ENCODE peak calls at places on chromosomes 13 and 19, in seven cellular contexts. One of them, this sample, is unnamed. For H3K4me1, the result is how much of the 10 kb centered on the place peaks cover.

GRCh38 chr19:34468400-34468799 is 13.2 kb upstream of the WTIP start:
- DNase-seq in mammary epithelial cell: no peak
- DNase-seq in ovary: no peak
- DNase-seq in heart right ventricle: no peak
- DNase-seq in adrenal gland: no peak
- DNase-seq in transverse colon: no peak
- DNase-seq in tibial artery: no peak
- DNase-seq in this sample: no peak

GRCh38 chr19:40555978-40556689 is 20.5 kb upstream of the SHKBP1 start:
- DNase-seq in adrenal gland: no peak
- DNase-seq in transverse colon: no peak
- DNase-seq in ovary: no peak
- DNase-seq in tibial artery: no peak
- DNase-seq in mammary epithelial cell: no peak
- DNase-seq in heart right ventricle: no peak
- DNase-seq in this sample: no peak

GRCh38 chr13:48072787-48073186 is 22.1 kb downstream of the MED4 start:
- DNase-seq in mammary epithelial cell: no peak
- DNase-seq in tibial artery: no peak
- DNase-seq in ovary: no peak
- DNase-seq in adrenal gland: no peak
- DNase-seq in transverse colon: no peak
- DNase-seq in heart right ventricle: no peak
- DNase-seq in this sample: no peak

GRCh38 chr13:28983661-28984060 is 163.5 kb downstream of the MTUS2 start:
- DNase-seq in heart right ventricle: no peak
- DNase-seq in transverse colon: no peak
- DNase-seq in ovary: no peak
- DNase-seq in mammary epithelial cell: no peak
- DNase-seq in tibial artery: no peak
- DNase-seq in adrenal gland: no peak
- DNase-seq in this sample: no peak

GRCh38 chr13:29954082-29955043 is 103.9 kb upstream of the UBL3 start:
- DNase-seq in heart right ventricle: no peak
- DNase-seq in adrenal gland: no peak
- DNase-seq in mammary epithelial cell: no peak
- DNase-seq in transverse colon: no peak
- DNase-seq in ovary: no peak
- DNase-seq in tibial artery: no peak
- DNase-seq in this sample: no peak

GRCh38 chr13:51763486-51763885 is 40.5 kb downstream of the DHRS12 start:
- DNase-seq in transverse colon: no peak
- DNase-seq in ovary: no peak
- DNase-seq in adrenal gland: no peak
- DNase-seq in tibial artery: no peak
- DNase-seq in mammary epithelial cell: no peak
- DNase-seq in heart right ventricle: no peak
- DNase-seq in this sample: no peak

GRCh38 chr13:101415358-101416174 is 742 bp downstream of the NALCN start:
- DNase-seq in mammary epithelial cell: no peak
- DNase-seq in ovary: no peak
- DNase-seq in adrenal gland: no peak
- DNase-seq in tibial artery: no peak
- DNase-seq in transverse colon: no peak
- DNase-seq in heart right ventricle: no peak
- DNase-seq in this sample: no peak

GRCh38 chr13:95296326-95296939 is 4.8 kb downstream of the ABCC4 start:
- DNase-seq in tibial artery: no peak
- DNase-seq in transverse colon: peak
- DNase-seq in adrenal gland: peak
- DNase-seq in ovary: no peak
- DNase-seq in heart right ventricle: peak
- DNase-seq in mammary epithelial cell: peak
- DNase-seq in this sample: peak

GRCh38 chr13:34161829-34162544 is 344.0 kb downstream of the RFC3 start:
- DNase-seq in adrenal gland: no peak
- DNase-seq in heart right ventricle: no peak
- DNase-seq in mammary epithelial cell: no peak
- DNase-seq in tibial artery: no peak
- DNase-seq in ovary: no peak
- DNase-seq in transverse colon: no peak
- DNase-seq in this sample: no peak

GRCh38 chr19:15631817-15632216 is 8.9 kb upstream of the CYP4F3 start:
- DNase-seq in heart right ventricle: no peak
- DNase-seq in transverse colon: peak
- DNase-seq in mammary epithelial cell: no peak
- DNase-seq in adrenal gland: peak
- DNase-seq in ovary: no peak
- DNase-seq in tibial artery: no peak
- DNase-seq in this sample: no peak

GRCh38 chr19:7869453-7869909 is 4.7 kb downstream of the PRR36 start:
- DNase-seq in tibial artery: no peak
- DNase-seq in transverse colon: peak
- DNase-seq in ovary: peak
- DNase-seq in adrenal gland: peak
- DNase-seq in heart right ventricle: peak
- DNase-seq in mammary epithelial cell: peak
- DNase-seq in this sample: peak

GRCh38 chr19:2048959-2049740 is 1.9 kb downstream of the MKNK2 start:
- DNase-seq in adrenal gland: no peak
- DNase-seq in ovary: peak
- DNase-seq in transverse colon: no peak
- DNase-seq in mammary epithelial cell: no peak
- DNase-seq in heart right ventricle: no peak
- DNase-seq in tibial artery: peak
- DNase-seq in this sample: no peak
- H3K4me1 ChIP-seq in adrenal gland: half or more
- H3K4me1 ChIP-seq in ovary: under half
- H3K4me1 ChIP-seq in transverse colon: half or more
- H3K4me1 ChIP-seq in mammary epithelial cell: under half
- H3K4me1 ChIP-seq in heart right ventricle: half or more
- H3K4me1 ChIP-seq in tibial artery: half or more
- H3K4me1 ChIP-seq in this sample: half or more

GRCh38 chr19:39341122-39341719 is 1.0 kb upstream of the SAMD4B start:
- DNase-seq in tibial artery: no peak
- DNase-seq in transverse colon: peak
- DNase-seq in mammary epithelial cell: no peak
- DNase-seq in adrenal gland: peak
- DNase-seq in heart right ventricle: peak
- DNase-seq in ovary: peak
- DNase-seq in this sample: peak
- TF ChIP-seq CTCF in tibial artery: no peak
- TF ChIP-seq CTCF in transverse colon: no peak
- TF ChIP-seq CTCF in mammary epithelial cell: no peak
- TF ChIP-seq CTCF in adrenal gland: no peak
- TF ChIP-seq CTCF in heart right ventricle: no peak
- TF ChIP-seq CTCF in ovary: no peak
- TF ChIP-seq CTCF in this sample: no peak

GRCh38 chr19:45417151-45417550 is 6.6 kb downstream of the ERCC1 start:
- DNase-seq in tibial artery: no peak
- DNase-seq in heart right ventricle: no peak
- DNase-seq in ovary: no peak
- DNase-seq in adrenal gland: no peak
- DNase-seq in transverse colon: no peak
- DNase-seq in mammary epithelial cell: no peak
- DNase-seq in this sample: no peak
- H3K4me3 ChIP-seq in tibial artery: no peak
- H3K4me3 ChIP-seq in heart right ventricle: no peak
- H3K4me3 ChIP-seq in ovary: no peak
- H3K4me3 ChIP-seq in adrenal gland: no peak
- H3K4me3 ChIP-seq in transverse colon: no peak
- H3K4me3 ChIP-seq in mammary epithelial cell: no peak
- H3K4me3 ChIP-seq in this sample: no peak

GRCh38 chr19:3656073-3656746 is 29.6 kb upstream of the CACTIN start:
- DNase-seq in ovary: no peak
- DNase-seq in mammary epithelial cell: no peak
- DNase-seq in tibial artery: no peak
- DNase-seq in adrenal gland: no peak
- DNase-seq in heart right ventricle: no peak
- DNase-seq in transverse colon: no peak
- DNase-seq in this sample: no peak
- H3K4me1 ChIP-seq in ovary: under half
- H3K4me1 ChIP-seq in mammary epithelial cell: under half
- H3K4me1 ChIP-seq in tibial artery: under half
- H3K4me1 ChIP-seq in adrenal gland: under half
- H3K4me1 ChIP-seq in heart right ventricle: under half
- H3K4me1 ChIP-seq in transverse colon: under half
- H3K4me1 ChIP-seq in this sample: under half

GRCh38 chr13:76848596-76848995 is 37.6 kb downstream of the KCTD12 start:
- DNase-seq in mammary epithelial cell: no peak
- DNase-seq in tibial artery: peak
- DNase-seq in transverse colon: no peak
- DNase-seq in ovary: peak
- DNase-seq in heart right ventricle: no peak
- DNase-seq in adrenal gland: peak
- DNase-seq in this sample: peak
- TF ChIP-seq CTCF in mammary epithelial cell: no peak
- TF ChIP-seq CTCF in tibial artery: no peak
- TF ChIP-seq CTCF in transverse colon: no peak
- TF ChIP-seq CTCF in ovary: no peak
- TF ChIP-seq CTCF in heart right ventricle: no peak
- TF ChIP-seq CTCF in adrenal gland: no peak
- TF ChIP-seq CTCF in this sample: no peak

DNA sequence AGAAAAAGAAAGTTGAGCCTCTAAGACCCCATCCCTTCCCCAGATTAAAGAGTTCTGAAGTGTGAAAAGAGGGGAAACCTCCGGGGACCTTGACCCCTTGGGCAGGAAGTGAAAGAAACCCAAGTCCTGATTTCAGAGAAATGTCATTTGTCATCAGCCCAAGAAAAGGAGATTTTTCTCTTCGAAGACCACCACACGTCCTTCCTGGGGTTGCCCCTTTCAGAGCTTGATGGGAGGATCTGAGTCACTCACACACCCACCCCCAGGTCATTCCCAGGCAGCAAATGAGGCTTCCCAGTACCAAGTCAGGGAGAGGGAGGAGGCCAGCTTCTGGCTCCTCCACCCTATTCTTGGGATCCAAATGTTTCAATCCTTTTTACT is 5.3 kb upstream of the KMT2B start:
- DNase-seq in transverse colon: no peak
- DNase-seq in ovary: no peak
- DNase-seq in mammary epithelial cell: no peak
- DNase-seq in heart right ventricle: no peak
- DNase-seq in tibial artery: no peak
- DNase-seq in adrenal gland: no peak
- DNase-seq in this sample: no peak
- H3K4me3 ChIP-seq in transverse colon: no peak
- H3K4me3 ChIP-seq in ovary: no peak
- H3K4me3 ChIP-seq in mammary epithelial cell: no peak
- H3K4me3 ChIP-seq in heart right ventricle: no peak
- H3K4me3 ChIP-seq in tibial artery: no peak
- H3K4me3 ChIP-seq in adrenal gland: no peak
- H3K4me3 ChIP-seq in this sample: no peak

GRCh38 chr13:50167967-50168366 is 152.7 kb downstream of the KCNRG start:
- DNase-seq in heart right ventricle: no peak
- DNase-seq in tibial artery: no peak
- DNase-seq in transverse colon: no peak
- DNase-seq in ovary: no peak
- DNase-seq in mammary epithelial cell: no peak
- DNase-seq in adrenal gland: no peak
- DNase-seq in this sample: no peak

GRCh38 chr13:50170447-50171037 is 155.3 kb downstream of the KCNRG start:
- DNase-seq in adrenal gland: no peak
- DNase-seq in transverse colon: no peak
- DNase-seq in tibial artery: no peak
- DNase-seq in heart right ventricle: no peak
- DNase-seq in mammary epithelial cell: peak
- DNase-seq in ovary: no peak
- DNase-seq in this sample: no peak

GRCh38 chr13:50171585-50172282 is 156.5 kb downstream of the KCNRG start:
- DNase-seq in adrenal gland: no peak
- DNase-seq in mammary epithelial cell: no peak
- DNase-seq in tibial artery: no peak
- DNase-seq in ovary: no peak
- DNase-seq in transverse colon: no peak
- DNase-seq in heart right ventricle: no peak
- DNase-seq in this sample: no peak

GRCh38 chr13:50167224-50167947 is 152.1 kb downstream of the KCNRG start:
- DNase-seq in ovary: no peak
- DNase-seq in heart right ventricle: no peak
- DNase-seq in adrenal gland: no peak
- DNase-seq in tibial artery: no peak
- DNase-seq in mammary epithelial cell: no peak
- DNase-seq in transverse colon: no peak
- DNase-seq in this sample: no peak

GRCh38 chr13:50168803-50169202 is 153.6 kb downstream of the KCNRG start:
- DNase-seq in mammary epithelial cell: no peak
- DNase-seq in heart right ventricle: no peak
- DNase-seq in adrenal gland: no peak
- DNase-seq in tibial artery: no peak
- DNase-seq in transverse colon: no peak
- DNase-seq in ovary: no peak
- DNase-seq in this sample: no peak
- H3K4me1 ChIP-seq in mammary epithelial cell: under half
- H3K4me1 ChIP-seq in heart right ventricle: under half
- H3K4me1 ChIP-seq in adrenal gland: under half
- H3K4me1 ChIP-seq in tibial artery: under half
- H3K4me1 ChIP-seq in transverse colon: under half
- H3K4me1 ChIP-seq in ovary: under half
- H3K4me1 ChIP-seq in this sample: under half

DNA sequence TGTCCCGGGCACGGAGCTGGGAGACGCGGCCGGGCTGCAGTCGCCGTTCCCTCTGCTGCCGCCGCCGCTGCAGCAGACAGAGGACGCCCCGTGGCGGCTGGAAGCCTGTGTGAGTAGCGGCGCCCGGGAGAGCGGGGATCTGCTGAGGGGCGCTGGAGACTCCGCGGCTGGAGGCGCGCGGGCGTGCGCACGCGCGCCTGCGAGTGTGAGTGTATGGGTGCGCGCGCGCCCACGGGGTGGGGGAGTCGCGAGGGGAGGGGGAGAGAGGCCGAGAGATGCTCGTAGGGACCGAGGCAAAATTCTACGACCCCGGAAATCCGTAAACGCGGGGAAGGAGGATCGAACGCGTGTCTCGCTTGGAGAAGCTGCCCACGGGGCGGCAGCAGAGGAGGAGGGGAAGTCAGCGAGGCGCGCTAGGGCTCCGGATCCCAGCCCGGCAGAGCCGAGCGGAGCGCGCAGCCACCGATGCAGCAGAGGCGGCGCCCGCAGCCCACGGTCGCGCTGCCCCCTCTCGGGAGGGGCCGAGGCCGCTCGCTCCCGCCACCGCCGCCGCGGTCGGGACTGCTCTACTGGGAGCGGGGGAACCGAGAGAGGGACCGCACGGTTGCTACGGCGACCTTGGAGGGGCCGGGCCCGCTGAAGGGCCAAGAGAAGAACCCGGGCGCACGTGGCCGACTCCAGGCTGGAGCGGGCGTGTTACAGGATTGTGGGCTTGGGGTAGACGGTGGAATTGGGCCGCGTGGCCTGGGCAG is at the start of gene ENOX1:
- DNase-seq in heart right ventricle: peak
- DNase-seq in ovary: peak
- DNase-seq in mammary epithelial cell: peak
- DNase-seq in tibial artery: peak
- DNase-seq in adrenal gland: peak
- DNase-seq in transverse colon: peak
- DNase-seq in this sample: peak
- TF ChIP-seq CTCF in heart right ventricle: peak
- TF ChIP-seq CTCF in ovary: peak
- TF ChIP-seq CTCF in mammary epithelial cell: no peak
- TF ChIP-seq CTCF in tibial artery: no peak
- TF ChIP-seq CTCF in adrenal gland: no peak
- TF ChIP-seq CTCF in transverse colon: peak
- TF ChIP-seq CTCF in this sample: peak

GRCh38 chr13:109869312-109870237 is 83.2 kb upstream of the IRS2 start:
- DNase-seq in ovary: peak
- DNase-seq in adrenal gland: peak
- DNase-seq in tibial artery: peak
- DNase-seq in transverse colon: peak
- DNase-seq in mammary epithelial cell: peak
- DNase-seq in heart right ventricle: peak
- DNase-seq in this sample: peak
- H3K4me3 ChIP-seq in ovary: peak
- H3K4me3 ChIP-seq in adrenal gland: peak
- H3K4me3 ChIP-seq in tibial artery: peak
- H3K4me3 ChIP-seq in transverse colon: peak
- H3K4me3 ChIP-seq in mammary epithelial cell: no peak
- H3K4me3 ChIP-seq in heart right ventricle: peak
- H3K4me3 ChIP-seq in this sample: peak

This sample was measured in left ventricle myocardium inferior.